ENCODE peak calls at places on chromosomes 4 and X, in four cellular contexts. S is A549, F is HepG2, W is H1. O is an unnamed sample.

GRCh38 chrX:3175659-3176438 is 134.6 kb downstream of the ARSF start:
- DNase-seq in S (no peak), F (no peak), W (no peak), O (no peak)

GRCh38 chrX:38126179-38126578 is 94.5 kb downstream of the SRPX start:
- DNase-seq in S (no peak), F (no peak), W (no peak), O (no peak)

GRCh38 chr4:168630445-168631187 is 133.8 kb downstream of the PALLD start:
- DNase-seq in S (peak), F (no peak), W (no peak), O (no peak)

GRCh38 chrX:46588263-46588662 is 14.7 kb downstream of the CHST7 start:
- DNase-seq in S (peak), F (no peak), W (no peak), O (no peak)

GRCh38 chrX:23003121-23003520 is 3.4 kb downstream of the DDX53 start:
- DNase-seq in S (no peak), F (no peak), W (no peak), O (no peak)

GRCh38 chr4:83115000-83115399 is 471 bp upstream of the PLAC8 start:
- DNase-seq in S (no peak), F (no peak), W (no peak), O (no peak)

GRCh38 chr4:4866124-4866832 is 6.8 kb downstream of the MSX1 start:
- DNase-seq in S (no peak), F (no peak), W (no peak), O (no peak)

GRCh38 chr4:3313556-3314228 is 20.9 kb downstream of the RGS12 start:
- DNase-seq in S (no peak), F (no peak), W (no peak), O (no peak)

GRCh38 chr4:186605261-186605865 is 50.0 kb upstream of the MTNR1A start:
- DNase-seq in S (no peak), F (no peak), W (no peak), O (no peak)

GRCh38 chr4:20253799-20254409 is 2.2 kb downstream of the SLIT2 start:
- DNase-seq in S (no peak), F (no peak), W (no peak), O (no peak)

GRCh38 chr4:60201052-60201673 is 999.0 kb upstream of the ADGRL3 start:
- DNase-seq in S (peak), F (peak), W (peak), O (peak)

DNA sequence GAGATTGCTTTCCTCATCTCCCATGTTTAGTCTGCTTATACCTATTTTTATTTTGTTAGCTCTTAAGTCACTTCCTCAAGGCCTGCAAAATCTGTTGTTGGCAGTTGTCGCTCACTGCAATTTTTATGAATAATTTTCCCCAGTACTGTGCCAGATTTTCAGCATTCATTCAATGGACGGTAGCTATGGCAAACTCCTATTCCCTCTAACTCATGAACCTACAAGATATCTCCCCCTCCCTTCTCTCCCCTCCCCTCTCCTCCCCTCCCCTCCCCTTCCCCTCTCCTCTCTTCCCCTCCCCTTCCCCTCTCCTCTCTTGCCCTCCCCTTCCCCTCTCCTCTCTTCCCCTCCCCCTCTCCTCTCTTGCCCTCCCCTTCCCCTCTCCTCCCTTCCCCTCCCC is 160.4 kb downstream of the FRAS1 start:
- DNase-seq in S (no peak), F (no peak), W (no peak), O (no peak)
- TF ChIP-seq MAX in S (no peak), F (no peak), W (no peak), O (no peak)

GRCh38 chr4:7054106-7054880 is 11.1 kb downstream of the TADA2B start:
- DNase-seq in S (no peak), F (no peak), W (no peak), O (no peak)

GRCh38 chr4:7052923-7053715 is 9.9 kb downstream of the TADA2B start:
- DNase-seq in S (no peak), F (no peak), W (no peak), O (no peak)

GRCh38 chr4:7055990-7056325 is 11.9 kb downstream of the GRPEL1 start:
- DNase-seq in S (no peak), F (no peak), W (no peak), O (no peak)

GRCh38 chr4:7052313-7052712 is 9.1 kb downstream of the TADA2B start:
- DNase-seq in S (no peak), F (no peak), W (no peak), O (no peak)

GRCh38 chr4:7055111-7055989 is 12.2 kb downstream of the TADA2B start:
- DNase-seq in S (no peak), F (no peak), W (no peak), O (no peak)
- TF ChIP-seq RNF2 in S (no peak), F (no peak), W (no peak), O (no peak)

GRCh38 chr4:30294295-30294694 is 425.9 kb upstream of the PCDH7 start:
- DNase-seq in S (no peak), F (no peak), W (no peak), O (no peak)
- TF ChIP-seq MAX in S (no peak), F (no peak), W (no peak), O (no peak)

DNA sequence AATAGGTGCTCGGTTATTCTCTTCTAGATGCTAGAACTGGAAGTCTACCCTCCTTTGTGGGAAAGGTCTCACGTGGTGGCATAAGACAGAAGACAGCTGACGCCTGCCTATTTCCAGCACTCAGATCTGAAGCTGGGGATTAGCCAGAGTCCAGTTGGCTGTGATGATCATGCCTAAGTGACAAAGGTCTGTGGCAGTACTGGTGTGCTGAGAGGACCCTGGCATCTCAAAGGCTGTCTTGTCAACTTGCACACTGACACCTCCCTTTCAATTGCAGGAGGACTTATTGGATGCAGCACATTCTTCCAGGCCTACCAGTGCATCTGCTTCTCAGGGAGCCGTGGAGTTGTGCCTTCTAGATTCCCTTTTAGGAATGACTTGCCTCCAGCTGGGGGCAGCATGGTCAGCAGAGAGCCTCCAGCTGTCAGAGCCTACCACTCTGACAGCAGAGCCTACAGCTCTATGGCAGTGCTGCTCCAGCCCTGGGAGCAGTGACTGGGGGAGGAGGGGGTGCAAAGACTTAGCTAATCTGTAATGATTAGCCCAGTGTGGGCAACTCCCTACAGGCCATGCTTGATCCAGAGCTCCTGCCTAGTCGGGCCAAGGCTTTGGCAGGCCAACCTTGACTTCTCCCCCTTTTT is 13.6 kb upstream of the FGFBP2 start:
- DNase-seq in S (no peak), F (no peak), W (no peak), O (no peak)
- TF ChIP-seq RNF2 in S (no peak), F (no peak), W (no peak), O (no peak)

GRCh38 chr4:133150643-133151300 is 1.7 kb downstream of the PCDH10 start:
- DNase-seq in S (peak), F (no peak), W (no peak), O (no peak)
- TF ChIP-seq MAX in S (no peak), F (no peak), W (no peak), O (no peak)

O was measured in K562.